ENCODE peak calls at places on chromosomes 5 and 9, in five cellular contexts. Y is fibroblast of mammary gland, Q is colonic mucosa, G is natural killer cell, S is foreskin fibroblast. U is an unnamed sample.

GRCh38 chr5:111574316-111574715 is 62.0 kb upstream of the STARD4 start:
- DNase-seq in Y (peak; percentile 15), Q (no peak), G (no peak), S (peak; percentile 24), U (no peak)

GRCh38 chr9:132823370-132824144 is 54.5 kb downstream of the AK8 start:
- DNase-seq in Y (no peak), Q (no peak), G (no peak), S (no peak), U (no peak)

GRCh38 chr5:69368458-69369368 is 607 bp downstream of the AK6 start:
- DNase-seq in Y (peak; percentile 56), Q (no peak), G (no peak), S (peak; percentile 3), U (no peak)

GRCh38 chr5:76714771-76715483 is 999 bp upstream of the F2R start:
- DNase-seq in Y (no peak), Q (peak; percentile 29), G (peak; percentile 28), S (no peak), U (no peak)

GRCh38 chr9:16275795-16276624 is 594.5 kb downstream of the BNC2 start:
- DNase-seq in Y (no peak), Q (no peak), G (no peak), S (no peak), U (no peak)

GRCh38 chr5:17180957-17181723 is 36.3 kb upstream of the BASP1 start:
- DNase-seq in Y (peak; percentile 99), Q (no peak), G (no peak), S (peak; percentile 96), U (no peak)

GRCh38 chr9:122158202-122158601 is 1.4 kb downstream of the NDUFA8 start:
- DNase-seq in Y (peak; percentile 69), Q (peak; percentile 21), G (no peak), S (no peak), U (no peak)

GRCh38 chr5:105956456-105957177 is 1714.1 kb downstream of the EFNA5 start:
- DNase-seq in Y (no peak), Q (no peak), G (no peak), S (peak; percentile 26), U (no peak)

GRCh38 chr5:1255081-1255561 is 29.9 kb downstream of the SLC6A18 start:
- DNase-seq in Y (no peak), Q (no peak), G (no peak), S (no peak), U (no peak)

GRCh38 chr9:35659340-35659739 is 1.2 kb downstream of the CCDC107 start:
- DNase-seq in Y (peak; percentile 91), Q (no peak), G (no peak), S (peak; percentile 68), U (no peak)

GRCh38 chr9:123401879-123402513 is 46.0 kb downstream of the CRB2 start:
- DNase-seq in Y (peak; percentile 45), Q (peak; percentile 50), G (no peak), S (peak; percentile 49), U (no peak)

GRCh38 chr9:4615778-4616177 is 46.3 kb upstream of the PLPP6 start:
- DNase-seq in Y (no peak), Q (no peak), G (no peak), S (no peak), U (no peak)

GRCh38 chr5:73384861-73385260 is 63.7 kb downstream of the FOXD1 start:
- DNase-seq in Y (no peak), Q (no peak), G (no peak), S (no peak), U (no peak)

GRCh38 chr5:178327931-178328711 is 95.5 kb upstream of the PHYKPL start:
- DNase-seq in Y (no peak), Q (no peak), G (no peak), S (no peak), U (peak; percentile 33)

GRCh38 chr5:16736158-16736994 is 119.6 kb upstream of the RETREG1 start:
- DNase-seq in Y (no peak), Q (peak; percentile 82), G (no peak), S (peak; percentile 23), U (no peak)

GRCh38 chr5:170273968-170274710 is 23.4 kb downstream of the LCP2 start:
- DNase-seq in Y (no peak), Q (no peak), G (no peak), S (no peak), U (no peak)

GRCh38 chr5:95955996-95956899 is 5.4 kb downstream of the ELL2 start:
- DNase-seq in Y (peak; percentile 57), Q (no peak), G (no peak), S (no peak), U (no peak)

GRCh38 chr9:22840641-22841040 is 394.0 kb downstream of the DMRTA1 start:
- DNase-seq in Y (no peak), Q (no peak), G (no peak), S (no peak), U (no peak)

GRCh38 chr5:54541823-54542783 is 24.5 kb downstream of the SNX18 start:
- DNase-seq in Y (no peak), Q (no peak), G (no peak), S (no peak), U (no peak)

GRCh38 chr5:150000261-150000989 is at the start of the genes HMGXB3 and TIGD6:
- DNase-seq in Y (peak; percentile 91), Q (peak; percentile 91), G (peak; percentile 82), S (peak; percentile 91), U (peak; percentile 90)
- TF ChIP-seq CTCF in Y (no peak), Q (no peak), G (no peak), S (no peak), U (no peak)

DNA sequence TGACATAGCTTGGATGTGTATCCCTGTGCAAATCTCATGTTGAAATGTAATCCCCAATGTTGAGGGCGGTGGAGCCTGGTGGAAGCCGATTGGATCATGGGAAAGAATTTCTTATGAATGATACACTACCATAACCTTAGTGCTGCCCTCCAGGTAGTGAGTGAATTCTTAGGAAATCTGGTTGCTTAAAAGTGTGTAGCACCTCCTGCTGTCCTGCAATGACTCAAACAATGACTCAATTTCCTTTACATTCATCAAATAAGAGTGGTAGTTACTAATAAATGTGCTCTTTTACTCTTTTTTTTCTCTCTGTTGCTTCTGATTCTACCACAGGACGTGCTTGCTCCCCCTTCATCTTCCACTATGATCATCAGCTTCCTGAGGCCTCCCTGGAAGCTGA is 1696.0 kb upstream of the CDH9 start:
- DNase-seq in Y (no peak), Q (no peak), G (no peak), S (no peak), U (no peak)
- TF ChIP-seq CTCF in Y (no peak), Q (no peak), G (no peak), S (no peak), U (no peak)

GRCh38 chr9:127345566-127345965 is 51.4 kb upstream of the SLC2A8 start:
- DNase-seq in Y (no peak), Q (no peak), G (no peak), S (no peak), U (no peak)

GRCh38 chr9:127349483-127350127 is 47.4 kb upstream of the SLC2A8 start:
- DNase-seq in Y (no peak), Q (no peak), G (no peak), S (no peak), U (no peak)

GRCh38 chr9:127346584-127346983 is 50.4 kb upstream of the SLC2A8 start:
- DNase-seq in Y (no peak), Q (no peak), G (no peak), S (no peak), U (no peak)

GRCh38 chr9:127351182-127352166 is 45.5 kb upstream of the SLC2A8 start:
- DNase-seq in Y (no peak), Q (no peak), G (no peak), S (no peak), U (no peak)

GRCh38 chr9:127347831-127348699 is 48.9 kb upstream of the SLC2A8 start:
- DNase-seq in Y (peak; percentile 77), Q (no peak), G (no peak), S (peak; percentile 66), U (no peak)
- TF ChIP-seq CTCF in Y (peak; percentile 79), Q (no peak), G (no peak), S (peak; percentile 71), U (no peak)

GRCh38 chr9:79955300-79955699 is 383.5 kb downstream of the TLE4 start:
- DNase-seq in Y (no peak), Q (no peak), G (no peak), S (no peak), U (no peak)
- TF ChIP-seq CTCF in Y (peak; percentile 30), Q (peak; percentile 12), G (peak; percentile 51), S (peak; percentile 24), U (peak; percentile 41)

GRCh38 chr9:127854169-127854833 is at the start of gene ENG:
- DNase-seq in Y (peak; percentile 48), Q (peak; percentile 64), G (no peak), S (peak; percentile 67), U (peak; percentile 59)
- TF ChIP-seq CTCF in Y (no peak), Q (no peak), G (no peak), S (no peak), U (peak; percentile 25)

GRCh38 chr5:160356550-160357347 is 13.7 kb downstream of the C1QTNF2 start:
- DNase-seq in Y (no peak), Q (no peak), G (no peak), S (no peak), U (no peak)
- TF ChIP-seq CTCF in Y (no peak), Q (no peak), G (no peak), S (no peak), U (no peak)

GRCh38 chr5:174572591-174572990 is 151.8 kb upstream of the MSX2 start:
- DNase-seq in Y (peak; percentile 8), Q (no peak), G (no peak), S (no peak), U (no peak)

GRCh38 chr5:174570662-174571061 is 153.7 kb upstream of the MSX2 start:
- DNase-seq in Y (no peak), Q (no peak), G (no peak), S (no peak), U (no peak)

GRCh38 chr5:174573210-174574014 is 151.0 kb upstream of the MSX2 start:
- DNase-seq in Y (no peak), Q (no peak), G (no peak), S (no peak), U (no peak)

GRCh38 chr5:174575043-174575442 is 149.3 kb upstream of the MSX2 start:
- DNase-seq in Y (no peak), Q (no peak), G (no peak), S (no peak), U (no peak)

GRCh38 chr5:174571662-174572397 is 152.6 kb upstream of the MSX2 start:
- DNase-seq in Y (peak; percentile 88), Q (peak; percentile 50), G (no peak), S (peak; percentile 37), U (no peak)
- TF ChIP-seq CTCF in Y (peak; percentile 29), Q (no peak), G (no peak), S (peak; percentile 45), U (no peak)

DNA sequence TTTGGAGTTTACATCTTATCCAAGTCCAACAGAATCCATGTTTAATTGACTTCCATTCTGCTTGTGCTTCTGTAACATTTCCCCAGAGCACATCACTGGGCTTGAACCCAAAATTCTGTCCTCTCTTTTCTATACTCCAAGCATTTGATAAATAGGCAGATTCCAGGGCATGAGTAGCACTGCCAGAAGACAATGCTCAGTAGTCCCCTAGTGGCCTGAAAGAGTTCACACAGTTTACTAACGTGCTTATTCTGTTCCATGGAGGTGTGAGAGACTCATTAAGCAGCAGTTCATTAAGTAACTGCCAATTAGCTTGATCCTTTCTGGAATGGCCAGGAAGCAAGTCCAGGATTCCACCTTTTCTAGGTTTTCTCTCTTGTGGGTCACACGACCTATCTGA is 9.4 kb upstream of the GABRA6 start:
- DNase-seq in Y (peak; percentile 0), Q (no peak), G (no peak), S (no peak), U (no peak)
- TF ChIP-seq CTCF in Y (no peak), Q (peak; percentile 38), G (no peak), S (no peak), U (no peak)

GRCh38 chr5:4306029-4306428 is 710.4 kb downstream of the IRX1 start:
- DNase-seq in Y (no peak), Q (no peak), G (no peak), S (no peak), U (no peak)
- TF ChIP-seq CTCF in Y (no peak), Q (no peak), G (no peak), S (no peak), U (no peak)